ENCODE peak calls at places on chromosomes 5 and 9, in eight cellular contexts. U is RCC 7860; J is T-helper 17 cell; Y is fibroblast of mammary gland; R is astrocyte; P is caudate nucleus; N is HS-5; B is activated naive CD4-positive, alpha-beta T cell treated with anti-CD3 and anti-CD28 coated beads for 36 hours. C is an unnamed sample.

GRCh38 chr5:33299621-33300208 is 141.1 kb upstream of the TARS1 start:
- DNase-seq in U (peak), J (no peak), Y (peak), R (peak), P (no peak), N (no peak), B (peak), C (peak)

GRCh38 chr5:151286246-151286645 is 17.3 kb downstream of the SLC36A3 start:
- DNase-seq in U (no peak), J (no peak), Y (no peak), R (no peak), P (no peak), N (no peak), B (no peak), C (no peak)

GRCh38 chr9:134474058-134474370 is 147.8 kb downstream of the RXRA start:
- DNase-seq in U (no peak), J (no peak), Y (peak), R (peak), P (no peak), N (no peak), B (no peak), C (no peak)

GRCh38 chr5:71011194-71011792 is 13.8 kb downstream of the NAIP start:
- DNase-seq in U (no peak), J (no peak), Y (no peak), R (no peak), P (no peak), N (no peak), B (no peak), C (no peak)

GRCh38 chr5:38423536-38424178 is 132.8 kb downstream of the LIFR start:
- DNase-seq in U (no peak), J (no peak), Y (no peak), R (no peak), P (no peak), N (no peak), B (no peak), C (no peak)

GRCh38 chr9:123763910-123764588 is 165.9 kb downstream of the DENND1A start:
- DNase-seq in U (peak), J (no peak), Y (peak), R (peak), P (no peak), N (peak), B (no peak), C (peak)

GRCh38 chr5:143757116-143757515 is 54.8 kb upstream of the HMHB1 start:
- DNase-seq in U (no peak), J (no peak), Y (no peak), R (no peak), P (no peak), N (no peak), B (no peak), C (no peak)

GRCh38 chr9:136926154-136926704 is 18.3 kb downstream of the FBXW5 start:
- DNase-seq in U (no peak), J (no peak), Y (no peak), R (no peak), P (no peak), N (no peak), B (no peak), C (no peak)

GRCh38 chr9:122551371-122551770 is 1.5 kb upstream of the OR1N2 start:
- DNase-seq in U (no peak), J (no peak), Y (no peak), R (no peak), P (no peak), N (no peak), B (no peak), C (no peak)

GRCh38 chr9:14924821-14925220 is 14.6 kb upstream of the FREM1 start:
- DNase-seq in U (no peak), J (no peak), Y (peak), R (no peak), P (no peak), N (peak), B (no peak), C (no peak)

GRCh38 chr5:100595152-100595811 is 60.1 kb downstream of the FAM174A start:
- DNase-seq in U (peak), J (no peak), Y (peak), R (peak), P (no peak), N (peak), B (no peak), C (peak)

GRCh38 chr5:33441241-33441844 is 578 bp downstream of the TARS1 start:
- DNase-seq in U (peak), J (no peak), Y (no peak), R (peak), P (peak), N (peak), B (peak), C (no peak)

GRCh38 chr9:4497855-4498254 is 7.6 kb downstream of the SLC1A1 start:
- DNase-seq in U (peak), J (no peak), Y (peak), R (peak), P (no peak), N (no peak), B (no peak), C (no peak)

GRCh38 chr9:14084867-14085266 is 229.1 kb downstream of the NFIB start:
- DNase-seq in U (no peak), J (no peak), Y (no peak), R (no peak), P (no peak), N (no peak), B (no peak), C (no peak)

GRCh38 chr9:108316633-108317032 is 539.2 kb downstream of the ACTL7B start:
- DNase-seq in U (no peak), J (no peak), Y (peak), R (no peak), P (no peak), N (no peak), B (no peak), C (no peak)

GRCh38 chr5:158877706-158878105 is 222.0 kb downstream of the EBF1 start:
- DNase-seq in U (no peak), J (no peak), Y (no peak), R (no peak), P (no peak), N (no peak), B (no peak), C (no peak)

GRCh38 chr5:171738501-171738900 is 47.1 kb upstream of the SMIM23 start:
- DNase-seq in U (no peak), J (no peak), Y (no peak), R (no peak), P (no peak), N (no peak), B (no peak), C (no peak)

GRCh38 chr9:78235296-78235770 is 542 bp upstream of the CEP78 start:
- DNase-seq in U (no peak), J (no peak), Y (peak), R (peak), P (no peak), N (no peak), B (no peak), C (no peak)

GRCh38 chr5:81326554-81326953 is 25.2 kb downstream of the ZCCHC9 start:
- DNase-seq in U (no peak), J (no peak), Y (no peak), R (peak), P (no peak), N (no peak), B (no peak), C (no peak)

GRCh38 chr5:84885479-84886258 is 501.0 kb upstream of the EDIL3 start:
- DNase-seq in U (no peak), J (no peak), Y (peak), R (peak), P (no peak), N (peak), B (no peak), C (no peak)

GRCh38 chr5:148697177-148697820 is 43.0 kb upstream of the HTR4 start:
- DNase-seq in U (no peak), J (no peak), Y (peak), R (peak), P (no peak), N (peak), B (no peak), C (no peak)